ENCODE peak calls at places on chromosomes 7 and 10, in eight cellular contexts. One of them, this sample, is unnamed.
A peak's percentile ranks its signal among the peaks of the same experiment; 100 is the strongest.

GRCh38 chr7:97090761-97091353 is 26.6 kb upstream of the SDHAF3 start:
- DNase-seq in activated CD4-positive, alpha-beta T cell treated with anti-CD3 and anti-CD28 coated beads for 4 hours: no peak
- DNase-seq in SK-N-MC: no peak
- DNase-seq in activated CD4-positive, CD25-positive, alpha-beta regulatory T cell treated with anti-CD3 and anti-CD28 coated beads, Interleukin-2, amount 50 U/mL, for 72 hours: no peak
- DNase-seq in endodermal cell: no peak
- DNase-seq in stimulated activated CD8-positive, alpha-beta memory T cell treated with anti-CD3 and anti-CD28 coated beads, Interleukin-2, amount 100 ng/mL, for 48 hours: no peak
- DNase-seq in NCI-H1105 treated with DMSO at 0.1 percent for 48 hours: no peak
- DNase-seq in NCI-H2171 treated with DMSO at 0.1 percent for 48 hours: no peak
- DNase-seq in this sample: no peak

GRCh38 chr10:94983555-94983954 is 45.1 kb downstream of the CYP2C9 start:
- DNase-seq in activated CD4-positive, alpha-beta T cell treated with anti-CD3 and anti-CD28 coated beads for 4 hours: no peak
- DNase-seq in SK-N-MC: no peak
- DNase-seq in activated CD4-positive, CD25-positive, alpha-beta regulatory T cell treated with anti-CD3 and anti-CD28 coated beads, Interleukin-2, amount 50 U/mL, for 72 hours: no peak
- DNase-seq in endodermal cell: peak; percentile 60
- DNase-seq in stimulated activated CD8-positive, alpha-beta memory T cell treated with anti-CD3 and anti-CD28 coated beads, Interleukin-2, amount 100 ng/mL, for 48 hours: no peak
- DNase-seq in NCI-H1105 treated with DMSO at 0.1 percent for 48 hours: no peak
- DNase-seq in NCI-H2171 treated with DMSO at 0.1 percent for 48 hours: no peak
- DNase-seq in this sample: no peak

GRCh38 chr10:123402656-123403055 is 248.5 kb downstream of the BUB3 start:
- DNase-seq in activated CD4-positive, alpha-beta T cell treated with anti-CD3 and anti-CD28 coated beads for 4 hours: no peak
- DNase-seq in SK-N-MC: no peak
- DNase-seq in activated CD4-positive, CD25-positive, alpha-beta regulatory T cell treated with anti-CD3 and anti-CD28 coated beads, Interleukin-2, amount 50 U/mL, for 72 hours: no peak
- DNase-seq in endodermal cell: peak; percentile 5
- DNase-seq in stimulated activated CD8-positive, alpha-beta memory T cell treated with anti-CD3 and anti-CD28 coated beads, Interleukin-2, amount 100 ng/mL, for 48 hours: no peak
- DNase-seq in NCI-H1105 treated with DMSO at 0.1 percent for 48 hours: no peak
- DNase-seq in NCI-H2171 treated with DMSO at 0.1 percent for 48 hours: no peak
- DNase-seq in this sample: no peak

GRCh38 chr7:82655965-82656364 is 212.4 kb upstream of the CACNA2D1 start:
- DNase-seq in activated CD4-positive, alpha-beta T cell treated with anti-CD3 and anti-CD28 coated beads for 4 hours: no peak
- DNase-seq in SK-N-MC: no peak
- DNase-seq in activated CD4-positive, CD25-positive, alpha-beta regulatory T cell treated with anti-CD3 and anti-CD28 coated beads, Interleukin-2, amount 50 U/mL, for 72 hours: no peak
- DNase-seq in endodermal cell: no peak
- DNase-seq in stimulated activated CD8-positive, alpha-beta memory T cell treated with anti-CD3 and anti-CD28 coated beads, Interleukin-2, amount 100 ng/mL, for 48 hours: no peak
- DNase-seq in NCI-H1105 treated with DMSO at 0.1 percent for 48 hours: no peak
- DNase-seq in NCI-H2171 treated with DMSO at 0.1 percent for 48 hours: no peak
- DNase-seq in this sample: no peak

GRCh38 chr7:39399976-39400375 is 166.2 kb upstream of the YAE1 start:
- DNase-seq in activated CD4-positive, alpha-beta T cell treated with anti-CD3 and anti-CD28 coated beads for 4 hours: no peak
- DNase-seq in SK-N-MC: no peak
- DNase-seq in activated CD4-positive, CD25-positive, alpha-beta regulatory T cell treated with anti-CD3 and anti-CD28 coated beads, Interleukin-2, amount 50 U/mL, for 72 hours: no peak
- DNase-seq in endodermal cell: no peak
- DNase-seq in stimulated activated CD8-positive, alpha-beta memory T cell treated with anti-CD3 and anti-CD28 coated beads, Interleukin-2, amount 100 ng/mL, for 48 hours: no peak
- DNase-seq in NCI-H1105 treated with DMSO at 0.1 percent for 48 hours: no peak
- DNase-seq in NCI-H2171 treated with DMSO at 0.1 percent for 48 hours: no peak
- DNase-seq in this sample: no peak

GRCh38 chr7:123666492-123666891 is 10.8 kb downstream of the LMOD2 start:
- DNase-seq in activated CD4-positive, alpha-beta T cell treated with anti-CD3 and anti-CD28 coated beads for 4 hours: no peak
- DNase-seq in SK-N-MC: no peak
- DNase-seq in activated CD4-positive, CD25-positive, alpha-beta regulatory T cell treated with anti-CD3 and anti-CD28 coated beads, Interleukin-2, amount 50 U/mL, for 72 hours: no peak
- DNase-seq in endodermal cell: no peak
- DNase-seq in stimulated activated CD8-positive, alpha-beta memory T cell treated with anti-CD3 and anti-CD28 coated beads, Interleukin-2, amount 100 ng/mL, for 48 hours: no peak
- DNase-seq in NCI-H1105 treated with DMSO at 0.1 percent for 48 hours: no peak
- DNase-seq in NCI-H2171 treated with DMSO at 0.1 percent for 48 hours: no peak
- DNase-seq in this sample: no peak

GRCh38 chr10:92112462-92112861 is 178.4 kb downstream of the CPEB3 start:
- DNase-seq in activated CD4-positive, alpha-beta T cell treated with anti-CD3 and anti-CD28 coated beads for 4 hours: no peak
- DNase-seq in SK-N-MC: no peak
- DNase-seq in activated CD4-positive, CD25-positive, alpha-beta regulatory T cell treated with anti-CD3 and anti-CD28 coated beads, Interleukin-2, amount 50 U/mL, for 72 hours: no peak
- DNase-seq in endodermal cell: no peak
- DNase-seq in stimulated activated CD8-positive, alpha-beta memory T cell treated with anti-CD3 and anti-CD28 coated beads, Interleukin-2, amount 100 ng/mL, for 48 hours: no peak
- DNase-seq in NCI-H1105 treated with DMSO at 0.1 percent for 48 hours: no peak
- DNase-seq in NCI-H2171 treated with DMSO at 0.1 percent for 48 hours: no peak
- DNase-seq in this sample: no peak

GRCh38 chr7:44104880-44105771 is 981 bp downstream of the AEBP1 start:
- DNase-seq in activated CD4-positive, alpha-beta T cell treated with anti-CD3 and anti-CD28 coated beads for 4 hours: no peak
- DNase-seq in SK-N-MC: no peak
- DNase-seq in activated CD4-positive, CD25-positive, alpha-beta regulatory T cell treated with anti-CD3 and anti-CD28 coated beads, Interleukin-2, amount 50 U/mL, for 72 hours: no peak
- DNase-seq in endodermal cell: peak; percentile 72
- DNase-seq in stimulated activated CD8-positive, alpha-beta memory T cell treated with anti-CD3 and anti-CD28 coated beads, Interleukin-2, amount 100 ng/mL, for 48 hours: no peak
- DNase-seq in NCI-H1105 treated with DMSO at 0.1 percent for 48 hours: no peak
- DNase-seq in NCI-H2171 treated with DMSO at 0.1 percent for 48 hours: no peak
- DNase-seq in this sample: no peak

GRCh38 chr7:117001283-117001682 is 48.0 kb downstream of the ST7 start:
- DNase-seq in activated CD4-positive, alpha-beta T cell treated with anti-CD3 and anti-CD28 coated beads for 4 hours: no peak
- DNase-seq in SK-N-MC: no peak
- DNase-seq in activated CD4-positive, CD25-positive, alpha-beta regulatory T cell treated with anti-CD3 and anti-CD28 coated beads, Interleukin-2, amount 50 U/mL, for 72 hours: no peak
- DNase-seq in endodermal cell: no peak
- DNase-seq in stimulated activated CD8-positive, alpha-beta memory T cell treated with anti-CD3 and anti-CD28 coated beads, Interleukin-2, amount 100 ng/mL, for 48 hours: no peak
- DNase-seq in NCI-H1105 treated with DMSO at 0.1 percent for 48 hours: no peak
- DNase-seq in NCI-H2171 treated with DMSO at 0.1 percent for 48 hours: peak; percentile 30
- DNase-seq in this sample: no peak

GRCh38 chr10:22823109-22823508 is 104.7 kb upstream of the ARMC3 start:
- DNase-seq in activated CD4-positive, alpha-beta T cell treated with anti-CD3 and anti-CD28 coated beads for 4 hours: no peak
- DNase-seq in SK-N-MC: no peak
- DNase-seq in activated CD4-positive, CD25-positive, alpha-beta regulatory T cell treated with anti-CD3 and anti-CD28 coated beads, Interleukin-2, amount 50 U/mL, for 72 hours: no peak
- DNase-seq in endodermal cell: no peak
- DNase-seq in stimulated activated CD8-positive, alpha-beta memory T cell treated with anti-CD3 and anti-CD28 coated beads, Interleukin-2, amount 100 ng/mL, for 48 hours: no peak
- DNase-seq in NCI-H1105 treated with DMSO at 0.1 percent for 48 hours: no peak
- DNase-seq in NCI-H2171 treated with DMSO at 0.1 percent for 48 hours: no peak
- DNase-seq in this sample: no peak

GRCh38 chr7:3289996-3290395 is 11.1 kb upstream of the SDK1 start:
- DNase-seq in activated CD4-positive, alpha-beta T cell treated with anti-CD3 and anti-CD28 coated beads for 4 hours: no peak
- DNase-seq in SK-N-MC: no peak
- DNase-seq in activated CD4-positive, CD25-positive, alpha-beta regulatory T cell treated with anti-CD3 and anti-CD28 coated beads, Interleukin-2, amount 50 U/mL, for 72 hours: no peak
- DNase-seq in endodermal cell: peak; percentile 20
- DNase-seq in stimulated activated CD8-positive, alpha-beta memory T cell treated with anti-CD3 and anti-CD28 coated beads, Interleukin-2, amount 100 ng/mL, for 48 hours: no peak
- DNase-seq in NCI-H1105 treated with DMSO at 0.1 percent for 48 hours: no peak
- DNase-seq in NCI-H2171 treated with DMSO at 0.1 percent for 48 hours: no peak
- DNase-seq in this sample: no peak

GRCh38 chr10:88974012-88974411 is 16.6 kb upstream of the FAS start:
- DNase-seq in activated CD4-positive, alpha-beta T cell treated with anti-CD3 and anti-CD28 coated beads for 4 hours: no peak
- DNase-seq in SK-N-MC: no peak
- DNase-seq in activated CD4-positive, CD25-positive, alpha-beta regulatory T cell treated with anti-CD3 and anti-CD28 coated beads, Interleukin-2, amount 50 U/mL, for 72 hours: no peak
- DNase-seq in endodermal cell: no peak
- DNase-seq in stimulated activated CD8-positive, alpha-beta memory T cell treated with anti-CD3 and anti-CD28 coated beads, Interleukin-2, amount 100 ng/mL, for 48 hours: no peak
- DNase-seq in NCI-H1105 treated with DMSO at 0.1 percent for 48 hours: no peak
- DNase-seq in NCI-H2171 treated with DMSO at 0.1 percent for 48 hours: no peak
- DNase-seq in this sample: no peak

GRCh38 chr10:132308588-132309451 is 1.1 kb upstream of the STK32C start:
- DNase-seq in activated CD4-positive, alpha-beta T cell treated with anti-CD3 and anti-CD28 coated beads for 4 hours: no peak
- DNase-seq in SK-N-MC: no peak
- DNase-seq in activated CD4-positive, CD25-positive, alpha-beta regulatory T cell treated with anti-CD3 and anti-CD28 coated beads, Interleukin-2, amount 50 U/mL, for 72 hours: no peak
- DNase-seq in endodermal cell: peak; percentile 75
- DNase-seq in stimulated activated CD8-positive, alpha-beta memory T cell treated with anti-CD3 and anti-CD28 coated beads, Interleukin-2, amount 100 ng/mL, for 48 hours: no peak
- DNase-seq in NCI-H1105 treated with DMSO at 0.1 percent for 48 hours: no peak
- DNase-seq in NCI-H2171 treated with DMSO at 0.1 percent for 48 hours: no peak
- DNase-seq in this sample: no peak

GRCh38 chr7:39733881-39734571 is 110.7 kb downstream of the RALA start:
- DNase-seq in activated CD4-positive, alpha-beta T cell treated with anti-CD3 and anti-CD28 coated beads for 4 hours: peak; percentile 14
- DNase-seq in SK-N-MC: no peak
- DNase-seq in activated CD4-positive, CD25-positive, alpha-beta regulatory T cell treated with anti-CD3 and anti-CD28 coated beads, Interleukin-2, amount 50 U/mL, for 72 hours: no peak
- DNase-seq in endodermal cell: peak; percentile 75
- DNase-seq in stimulated activated CD8-positive, alpha-beta memory T cell treated with anti-CD3 and anti-CD28 coated beads, Interleukin-2, amount 100 ng/mL, for 48 hours: no peak
- DNase-seq in NCI-H1105 treated with DMSO at 0.1 percent for 48 hours: no peak
- DNase-seq in NCI-H2171 treated with DMSO at 0.1 percent for 48 hours: no peak
- DNase-seq in this sample: no peak

GRCh38 chr10:127919418-127920191 is 12.7 kb downstream of the PTPRE start:
- DNase-seq in activated CD4-positive, alpha-beta T cell treated with anti-CD3 and anti-CD28 coated beads for 4 hours: no peak
- DNase-seq in SK-N-MC: no peak
- DNase-seq in activated CD4-positive, CD25-positive, alpha-beta regulatory T cell treated with anti-CD3 and anti-CD28 coated beads, Interleukin-2, amount 50 U/mL, for 72 hours: no peak
- DNase-seq in endodermal cell: peak; percentile 70
- DNase-seq in stimulated activated CD8-positive, alpha-beta memory T cell treated with anti-CD3 and anti-CD28 coated beads, Interleukin-2, amount 100 ng/mL, for 48 hours: no peak
- DNase-seq in NCI-H1105 treated with DMSO at 0.1 percent for 48 hours: no peak
- DNase-seq in NCI-H2171 treated with DMSO at 0.1 percent for 48 hours: no peak
- DNase-seq in this sample: no peak

GRCh38 chr7:55172161-55172560 is 153.3 kb downstream of the EGFR start:
- DNase-seq in activated CD4-positive, alpha-beta T cell treated with anti-CD3 and anti-CD28 coated beads for 4 hours: no peak
- DNase-seq in SK-N-MC: no peak
- DNase-seq in activated CD4-positive, CD25-positive, alpha-beta regulatory T cell treated with anti-CD3 and anti-CD28 coated beads, Interleukin-2, amount 50 U/mL, for 72 hours: no peak
- DNase-seq in endodermal cell: no peak
- DNase-seq in stimulated activated CD8-positive, alpha-beta memory T cell treated with anti-CD3 and anti-CD28 coated beads, Interleukin-2, amount 100 ng/mL, for 48 hours: no peak
- DNase-seq in NCI-H1105 treated with DMSO at 0.1 percent for 48 hours: no peak
- DNase-seq in NCI-H2171 treated with DMSO at 0.1 percent for 48 hours: no peak
- DNase-seq in this sample: no peak

GRCh38 chr10:103921750-103922195 is 3.8 kb upstream of the STN1 start:
- DNase-seq in activated CD4-positive, alpha-beta T cell treated with anti-CD3 and anti-CD28 coated beads for 4 hours: peak; percentile 6
- DNase-seq in SK-N-MC: no peak
- DNase-seq in activated CD4-positive, CD25-positive, alpha-beta regulatory T cell treated with anti-CD3 and anti-CD28 coated beads, Interleukin-2, amount 50 U/mL, for 72 hours: no peak
- DNase-seq in endodermal cell: peak; percentile 75
- DNase-seq in stimulated activated CD8-positive, alpha-beta memory T cell treated with anti-CD3 and anti-CD28 coated beads, Interleukin-2, amount 100 ng/mL, for 48 hours: no peak
- DNase-seq in NCI-H1105 treated with DMSO at 0.1 percent for 48 hours: no peak
- DNase-seq in NCI-H2171 treated with DMSO at 0.1 percent for 48 hours: no peak
- DNase-seq in this sample: no peak

GRCh38 chr7:103752995-103753394 is 236.5 kb downstream of the RELN start:
- DNase-seq in activated CD4-positive, alpha-beta T cell treated with anti-CD3 and anti-CD28 coated beads for 4 hours: no peak
- DNase-seq in SK-N-MC: no peak
- DNase-seq in activated CD4-positive, CD25-positive, alpha-beta regulatory T cell treated with anti-CD3 and anti-CD28 coated beads, Interleukin-2, amount 50 U/mL, for 72 hours: no peak
- DNase-seq in endodermal cell: no peak
- DNase-seq in stimulated activated CD8-positive, alpha-beta memory T cell treated with anti-CD3 and anti-CD28 coated beads, Interleukin-2, amount 100 ng/mL, for 48 hours: no peak
- DNase-seq in NCI-H1105 treated with DMSO at 0.1 percent for 48 hours: no peak
- DNase-seq in NCI-H2171 treated with DMSO at 0.1 percent for 48 hours: peak; percentile 43
- DNase-seq in this sample: peak; percentile 23

GRCh38 chr10:105803206-105803605 is 1162.1 kb downstream of the SORCS3 start:
- DNase-seq in activated CD4-positive, alpha-beta T cell treated with anti-CD3 and anti-CD28 coated beads for 4 hours: no peak
- DNase-seq in SK-N-MC: no peak
- DNase-seq in activated CD4-positive, CD25-positive, alpha-beta regulatory T cell treated with anti-CD3 and anti-CD28 coated beads, Interleukin-2, amount 50 U/mL, for 72 hours: no peak
- DNase-seq in endodermal cell: peak; percentile 57
- DNase-seq in stimulated activated CD8-positive, alpha-beta memory T cell treated with anti-CD3 and anti-CD28 coated beads, Interleukin-2, amount 100 ng/mL, for 48 hours: no peak
- DNase-seq in NCI-H1105 treated with DMSO at 0.1 percent for 48 hours: no peak
- DNase-seq in NCI-H2171 treated with DMSO at 0.1 percent for 48 hours: no peak
- DNase-seq in this sample: no peak

GRCh38 chr7:133197972-133198544 is 54.8 kb upstream of the EXOC4 start:
- DNase-seq in activated CD4-positive, alpha-beta T cell treated with anti-CD3 and anti-CD28 coated beads for 4 hours: no peak
- DNase-seq in SK-N-MC: no peak
- DNase-seq in activated CD4-positive, CD25-positive, alpha-beta regulatory T cell treated with anti-CD3 and anti-CD28 coated beads, Interleukin-2, amount 50 U/mL, for 72 hours: no peak
- DNase-seq in endodermal cell: no peak
- DNase-seq in stimulated activated CD8-positive, alpha-beta memory T cell treated with anti-CD3 and anti-CD28 coated beads, Interleukin-2, amount 100 ng/mL, for 48 hours: no peak
- DNase-seq in NCI-H1105 treated with DMSO at 0.1 percent for 48 hours: peak; percentile 21
- DNase-seq in NCI-H2171 treated with DMSO at 0.1 percent for 48 hours: no peak
- DNase-seq in this sample: no peak

GRCh38 chr7:16284581-16284980 is 136.8 kb downstream of the CRPPA start:
- DNase-seq in activated CD4-positive, alpha-beta T cell treated with anti-CD3 and anti-CD28 coated beads for 4 hours: no peak
- DNase-seq in SK-N-MC: no peak
- DNase-seq in activated CD4-positive, CD25-positive, alpha-beta regulatory T cell treated with anti-CD3 and anti-CD28 coated beads, Interleukin-2, amount 50 U/mL, for 72 hours: no peak
- DNase-seq in endodermal cell: no peak
- DNase-seq in stimulated activated CD8-positive, alpha-beta memory T cell treated with anti-CD3 and anti-CD28 coated beads, Interleukin-2, amount 100 ng/mL, for 48 hours: no peak
- DNase-seq in NCI-H1105 treated with DMSO at 0.1 percent for 48 hours: no peak
- DNase-seq in NCI-H2171 treated with DMSO at 0.1 percent for 48 hours: no peak
- DNase-seq in this sample: no peak

GRCh38 chr7:84137812-84138211 is 56.8 kb downstream of the SEMA3A start:
- DNase-seq in activated CD4-positive, alpha-beta T cell treated with anti-CD3 and anti-CD28 coated beads for 4 hours: no peak
- DNase-seq in SK-N-MC: no peak
- DNase-seq in activated CD4-positive, CD25-positive, alpha-beta regulatory T cell treated with anti-CD3 and anti-CD28 coated beads, Interleukin-2, amount 50 U/mL, for 72 hours: no peak
- DNase-seq in endodermal cell: no peak
- DNase-seq in stimulated activated CD8-positive, alpha-beta memory T cell treated with anti-CD3 and anti-CD28 coated beads, Interleukin-2, amount 100 ng/mL, for 48 hours: no peak
- DNase-seq in NCI-H1105 treated with DMSO at 0.1 percent for 48 hours: no peak
- DNase-seq in NCI-H2171 treated with DMSO at 0.1 percent for 48 hours: peak; percentile 9
- DNase-seq in this sample: no peak

GRCh38 chr10:110824152-110824441 is 47.6 kb upstream of the PDCD4 start:
- DNase-seq in activated CD4-positive, alpha-beta T cell treated with anti-CD3 and anti-CD28 coated beads for 4 hours: no peak
- DNase-seq in SK-N-MC: no peak
- DNase-seq in activated CD4-positive, CD25-positive, alpha-beta regulatory T cell treated with anti-CD3 and anti-CD28 coated beads, Interleukin-2, amount 50 U/mL, for 72 hours: no peak
- DNase-seq in endodermal cell: no peak
- DNase-seq in stimulated activated CD8-positive, alpha-beta memory T cell treated with anti-CD3 and anti-CD28 coated beads, Interleukin-2, amount 100 ng/mL, for 48 hours: no peak
- DNase-seq in NCI-H1105 treated with DMSO at 0.1 percent for 48 hours: no peak
- DNase-seq in NCI-H2171 treated with DMSO at 0.1 percent for 48 hours: no peak
- DNase-seq in this sample: no peak